ENCODE peak calls at places on chromosomes 5 and 9, in four cellular contexts. G is CD8-positive, alpha-beta memory T cell; D is CD8-positive, alpha-beta T cell; W is esophagus squamous epithelium. S is an unnamed sample.

GRCh38 chr9:71890042-71890680 is 20.8 kb downstream of the ABHD17B start:
- DNase-seq in G (no peak), D (no peak), W (no peak), S (no peak)

GRCh38 chr5:56725709-56726108 is 89.6 kb upstream of the MAP3K1 start:
- DNase-seq in G (no peak), D (no peak), W (no peak), S (no peak)

GRCh38 chr5:106380736-106381135 is 1290.0 kb downstream of the EFNA5 start:
- DNase-seq in G (no peak), D (no peak), W (no peak), S (no peak)

GRCh38 chr9:78074385-78075291 is 43.0 kb upstream of the GNAQ start:
- DNase-seq in G (no peak), D (no peak), W (no peak), S (no peak)

GRCh38 chr5:68652507-68652906 is 437.0 kb downstream of the PIK3R1 start:
- DNase-seq in G (no peak), D (no peak), W (no peak), S (no peak)

GRCh38 chr5:160118349-160119141 is 705 bp downstream of the PWWP2A start:
- DNase-seq in G (peak), D (peak), W (no peak), S (peak)

GRCh38 chr9:124419832-124420489 is 4.7 kb upstream of the PSMB7 start:
- DNase-seq in G (no peak), D (no peak), W (no peak), S (no peak)

GRCh38 chr5:73495772-73496346 is 2.4 kb upstream of the BTF3 start:
- DNase-seq in G (no peak), D (no peak), W (no peak), S (no peak)

GRCh38 chr5:135436856-135437795 is 10.0 kb downstream of the DCANP1 start:
- DNase-seq in G (no peak), D (no peak), W (no peak), S (no peak)

GRCh38 chr5:54387659-54388232 is 67.8 kb upstream of the HSPB3 start:
- DNase-seq in G (no peak), D (no peak), W (no peak), S (no peak)

GRCh38 chr9:120411862-120412424 is 168.0 kb downstream of the CDK5RAP2 start:
- DNase-seq in G (no peak), D (no peak), W (no peak), S (peak)

GRCh38 chr5:79853676-79854418 is 137.2 kb downstream of the MTX3 start:
- DNase-seq in G (no peak), D (no peak), W (no peak), S (no peak)

GRCh38 chr5:132788508-132788907 is 11.5 kb upstream of the SEPTIN8 start:
- DNase-seq in G (no peak), D (no peak), W (no peak), S (no peak)

GRCh38 chr5:62152394-62153123 is 153.4 kb upstream of the KIF2A start:
- DNase-seq in G (no peak), D (no peak), W (no peak), S (no peak)

GRCh38 chr5:80139573-80139972 is 104.4 kb downstream of the THBS4 start:
- DNase-seq in G (no peak), D (no peak), W (no peak), S (no peak)

GRCh38 chr5:10329421-10329807 is 21.7 kb upstream of the CMBL start:
- DNase-seq in G (no peak), D (no peak), W (no peak), S (no peak)

GRCh38 chr9:35703906-35704672 is 14.4 kb upstream of the TPM2 start:
- DNase-seq in G (no peak), D (no peak), W (no peak), S (peak)

GRCh38 chr9:134301387-134302129 is 24.7 kb upstream of the RXRA start:
- DNase-seq in G (peak), D (peak), W (no peak), S (peak)

GRCh38 chr5:166581827-166582226 is 1709.6 kb upstream of the WWC1 start:
- DNase-seq in G (no peak), D (no peak), W (no peak), S (no peak)

GRCh38 chr5:175466700-175467318 is 11.6 kb upstream of the SFXN1 start:
- DNase-seq in G (no peak), D (no peak), W (no peak), S (peak)

GRCh38 chr5:94326579-94326978 is 291.8 kb downstream of the KIAA0825 start:
- DNase-seq in G (no peak), D (no peak), W (no peak), S (no peak)

GRCh38 chr5:27472000-27472763 is 433.8 kb upstream of the CDH9 start:
- DNase-seq in G (no peak), D (no peak), W (no peak), S (no peak)
- H3K4me3 ChIP-seq in G (no peak), D (no peak), W (no peak), S (no peak)

DNA sequence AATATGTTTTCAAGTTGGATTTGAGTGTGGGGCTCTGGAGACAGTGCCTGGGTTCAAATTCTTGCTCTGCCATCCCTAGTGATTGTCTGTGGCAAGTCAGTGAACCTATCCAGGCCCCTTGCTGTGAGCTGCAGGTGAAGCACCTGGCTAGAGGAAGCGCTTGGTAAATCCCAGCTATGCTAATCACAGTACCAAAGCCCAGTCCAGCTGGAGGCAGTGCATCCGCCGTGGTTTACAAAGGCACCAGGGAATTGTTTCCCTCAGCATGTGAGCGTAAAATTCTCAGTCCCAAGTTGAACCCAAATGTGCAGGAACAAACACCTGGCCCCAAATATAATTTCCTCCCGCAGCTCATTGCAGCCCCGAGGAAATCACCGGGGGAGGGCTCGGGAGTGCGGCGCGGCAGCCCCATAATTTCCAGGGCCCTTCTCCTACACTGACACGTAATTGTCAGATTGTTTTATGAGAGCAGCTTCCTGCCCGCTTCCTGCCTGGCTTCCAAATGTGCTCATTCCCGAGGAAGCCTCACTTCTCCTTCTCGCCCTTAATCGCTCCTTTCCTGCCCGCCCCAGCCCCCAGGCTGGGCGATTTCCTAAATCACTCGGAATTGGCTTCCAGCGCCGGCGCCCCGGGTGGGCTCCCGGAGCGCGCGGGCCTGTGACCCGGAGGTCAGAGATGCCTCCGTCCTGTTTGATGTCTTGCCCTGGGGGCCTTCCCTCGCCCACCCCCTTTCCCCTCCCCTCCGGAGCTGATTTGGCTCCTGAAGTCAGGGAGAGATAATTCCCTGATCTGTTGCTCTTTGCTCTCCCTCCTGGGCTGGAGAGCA is 134.4 kb downstream of the FGF1 start:
- DNase-seq in G (no peak), D (no peak), W (no peak), S (peak)
- H3K27ac ChIP-seq in G (no peak), D (no peak), W (no peak), S (no peak)

DNA sequence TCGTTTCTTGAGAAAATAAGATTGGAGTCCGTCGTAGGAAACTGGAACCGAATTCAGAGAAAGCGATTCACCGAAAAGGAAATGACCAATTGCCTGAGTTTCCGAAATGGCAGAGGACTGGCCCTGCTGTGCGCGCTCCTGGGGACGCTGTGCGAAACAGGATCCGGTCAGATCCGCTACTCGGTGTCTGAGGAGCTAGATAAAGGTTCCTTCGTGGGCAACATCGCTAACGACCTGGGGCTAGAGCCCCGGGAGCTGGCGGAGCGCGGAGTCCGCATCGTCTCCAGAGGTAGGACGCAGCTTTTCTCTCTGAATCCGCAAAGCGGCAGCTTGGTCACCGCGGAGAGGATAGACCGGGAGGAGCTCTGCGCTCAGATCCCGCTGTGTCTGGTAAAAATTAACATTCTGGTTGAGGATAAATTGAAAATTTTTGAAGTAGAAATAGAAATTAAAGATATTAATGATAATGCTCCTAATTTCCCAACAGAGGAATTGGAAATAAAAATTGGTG is 379 bp downstream of the PCDHGA3 start:
- DNase-seq in G (no peak), D (no peak), W (no peak), S (no peak)
- H3K4me3 ChIP-seq in G (no peak), D (no peak), W (no peak), S (peak)

DNA sequence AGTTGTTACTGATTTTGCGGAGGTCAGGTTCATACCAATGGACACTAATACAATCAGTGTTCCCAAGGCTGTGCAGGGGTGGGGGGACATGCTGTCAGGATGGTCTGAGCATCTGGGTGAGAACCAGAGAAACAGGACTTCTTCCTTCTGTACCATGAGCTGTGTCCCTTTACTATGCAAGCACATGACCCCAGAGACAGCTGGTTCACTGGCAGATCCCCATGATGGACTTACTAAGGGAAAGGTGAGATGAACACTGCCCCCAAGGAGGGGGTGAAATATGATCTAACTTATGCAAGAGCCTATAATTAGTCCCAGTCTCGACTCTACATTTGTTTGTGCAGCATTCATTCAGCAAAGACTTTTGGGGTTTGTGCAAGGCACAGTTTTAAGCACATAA is 91.4 kb downstream of the LIFR start:
- DNase-seq in G (no peak), D (no peak), W (no peak), S (no peak)
- H3K27ac ChIP-seq in G (no peak), D (no peak), W (no peak), S (peak)

DNA sequence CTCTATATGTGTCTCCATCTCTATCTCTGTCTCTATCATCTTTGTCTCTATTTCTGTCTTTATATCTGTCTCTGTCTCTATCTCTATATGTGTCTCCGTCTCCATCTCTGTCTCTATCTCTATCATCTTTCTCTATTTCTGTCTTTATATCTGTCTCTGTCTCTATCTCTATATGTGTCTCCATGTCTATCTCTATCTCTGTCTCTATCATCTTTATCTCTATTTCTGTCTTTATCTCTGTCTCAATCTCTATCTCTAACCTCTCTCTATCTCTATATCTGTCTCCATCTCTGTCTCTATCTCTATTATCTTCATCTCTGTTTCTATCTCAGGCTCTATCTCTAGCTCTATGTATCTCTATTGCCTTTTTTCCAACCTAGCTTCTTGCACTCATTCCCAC is 37.0 kb downstream of the IRX4 start:
- DNase-seq in G (no peak), D (no peak), W (no peak), S (no peak)
- H3K4me3 ChIP-seq in G (no peak), D (no peak), W (no peak), S (no peak)

DNA sequence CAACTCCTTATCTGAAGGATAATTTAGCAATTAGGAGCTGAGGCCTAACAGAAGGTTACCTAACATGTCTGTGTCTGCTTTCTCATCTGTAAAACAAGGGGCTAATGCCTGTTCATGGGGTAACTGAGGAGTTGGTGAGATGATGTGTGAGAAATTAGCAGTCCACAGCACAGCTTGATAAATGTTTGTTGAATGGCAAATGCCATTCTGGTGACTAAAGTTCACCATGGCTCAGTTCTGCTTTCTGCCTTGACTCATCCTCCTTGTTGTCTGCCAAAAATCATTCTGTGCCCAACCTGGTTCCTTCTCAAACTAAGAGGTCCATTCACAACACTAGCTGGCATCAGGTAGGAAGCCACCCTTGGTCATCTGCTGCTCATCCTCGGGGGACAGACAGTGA is 552.0 kb upstream of the KLF4 start:
- DNase-seq in G (no peak), D (no peak), W (no peak), S (no peak)
- H3K27ac ChIP-seq in G (no peak), D (no peak), W (peak), S (no peak)

DNA sequence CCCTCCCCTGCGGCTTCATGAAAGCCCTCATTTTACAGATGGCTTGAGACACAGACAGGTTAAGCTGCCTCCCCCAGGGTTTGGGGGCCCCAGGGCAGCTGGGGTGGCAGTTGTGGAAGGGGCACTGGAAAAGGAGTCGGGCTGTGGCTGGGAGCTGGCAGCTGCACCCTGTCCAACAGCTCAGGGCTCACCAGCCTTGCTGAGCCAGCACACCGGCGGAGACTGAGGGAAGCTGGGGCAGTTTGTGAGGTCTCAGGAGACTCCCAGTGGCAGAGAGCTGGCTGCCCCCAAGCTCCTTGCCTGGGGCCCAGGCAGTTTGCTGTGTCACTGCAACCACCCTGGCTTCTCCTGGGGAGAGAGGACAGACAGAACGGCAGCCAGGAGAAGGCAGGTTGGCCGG is 34.8 kb upstream of the RAPGEF1 start:
- DNase-seq in G (no peak), D (no peak), W (no peak), S (no peak)
- H3K4me3 ChIP-seq in G (no peak), D (no peak), W (no peak), S (no peak)